ENCODE peak calls at places on chromosomes 12 and 14, in four cellular contexts. H is breast epithelium, W is psoas muscle, T is GM12865. X is an unnamed sample.

GRCh38 chr14:31465113-31465512 is 7.8 kb upstream of the DTD2 start:
- DNase-seq in W (no peak), T (no peak), H (no peak), X (no peak)

GRCh38 chr12:6478406-6478805 is 7.9 kb upstream of the VAMP1 start:
- DNase-seq in T (no peak), W (no peak), H (no peak), X (no peak)

GRCh38 chr12:108150436-108150835 is 21.3 kb downstream of the WSCD2 start:
- DNase-seq in W (no peak), T (no peak), H (no peak), X (no peak)

GRCh38 chr14:86540636-86541247 is 1010.8 kb downstream of the FLRT2 start:
- DNase-seq in T (no peak), H (no peak), W (no peak), X (no peak)

GRCh38 chr12:55717397-55718007 is 1.7 kb downstream of the BLOC1S1 start:
- DNase-seq in W (peak), H (no peak), T (peak), X (peak)

GRCh38 chr12:48890657-48891418 is 25.2 kb upstream of the RND1 start:
- DNase-seq in W (peak), H (peak), T (peak), X (peak)

GRCh38 chr14:25136811-25137210 is 86.9 kb upstream of the STXBP6 start:
- DNase-seq in W (no peak), T (no peak), H (no peak), X (no peak)

GRCh38 chr12:70469221-70469820 is 103.2 kb downstream of the KCNMB4 start:
- DNase-seq in H (no peak), W (no peak), T (no peak), X (no peak)

GRCh38 chr14:47857646-47858045 is 182.2 kb upstream of the MDGA2 start:
- DNase-seq in W (no peak), H (no peak), T (no peak), X (no peak)

GRCh38 chr14:22221508-22221907 is 367.5 kb downstream of the DAD1 start:
- DNase-seq in T (peak), W (no peak), H (no peak), X (no peak)

GRCh38 chr14:57420986-57421385 is 30.6 kb downstream of the NAA30 start:
- DNase-seq in W (no peak), H (no peak), T (no peak), X (no peak)

GRCh38 chr12:116880817-116881324 is 370 bp downstream of the HRK start:
- DNase-seq in H (no peak), W (no peak), T (peak), X (peak)

GRCh38 chr12:110744176-110744575 is 1.5 kb upstream of the PPP1CC start:
- DNase-seq in H (peak), T (no peak), W (no peak), X (no peak)

GRCh38 chr12:110314308-110314707 is 33.3 kb downstream of the ATP2A2 start:
- DNase-seq in T (peak), H (no peak), W (no peak), X (no peak)

GRCh38 chr14:87133073-87133815 is 859.7 kb downstream of the GALC start:
- DNase-seq in W (peak), T (no peak), H (peak), X (peak)

GRCh38 chr14:92529895-92530294 is 16.3 kb downstream of the RIN3 start:
- DNase-seq in W (no peak), H (no peak), T (no peak), X (no peak)

GRCh38 chr14:90839889-90840266 is 23.6 kb upstream of the TTC7B start:
- DNase-seq in H (peak), T (no peak), W (no peak), X (no peak)

GRCh38 chr14:80310950-80311349 is 99.6 kb upstream of the DIO2 start:
- DNase-seq in T (no peak), H (no peak), W (no peak), X (no peak)

GRCh38 chr12:74971201-74971600 is 238.4 kb downstream of the KCNC2 start:
- DNase-seq in W (no peak), T (no peak), H (no peak), X (no peak)

GRCh38 chr12:100461330-100461973 is 12.2 kb upstream of the NR1H4 start:
- DNase-seq in T (no peak), W (no peak), H (no peak), X (no peak)

GRCh38 chr12:27967551-27968054 is 4.9 kb downstream of the PTHLH start:
- DNase-seq in T (no peak), W (no peak), H (no peak), X (no peak)

GRCh38 chr14:68585690-68586089 is 207.2 kb downstream of the ZFP36L1 start:
- DNase-seq in H (no peak), T (no peak), W (no peak), X (no peak)

GRCh38 chr14:63249112-63249511 is 44.9 kb downstream of the RHOJ start:
- DNase-seq in W (no peak), H (no peak), T (no peak), X (no peak)

GRCh38 chr12:42483534-42483857 is 106.0 kb downstream of the PRICKLE1 start:
- DNase-seq in W (no peak), H (no peak), T (no peak), X (peak)

GRCh38 chr12:122984612-122985358 is 4.3 kb downstream of the ARL6IP4 start:
- DNase-seq in T (no peak), W (peak), H (no peak), X (no peak)

GRCh38 chr14:64423987-64424386 is 35.8 kb downstream of the MTHFD1 start:
- DNase-seq in H (no peak), T (no peak), W (no peak), X (no peak)

GRCh38 chr14:34034447-34035176 is 83.7 kb upstream of the EGLN3 start:
- DNase-seq in T (no peak), H (no peak), W (no peak), X (no peak)

GRCh38 chr14:96693986-96694385 is 103.2 kb upstream of the VRK1 start:
- DNase-seq in H (no peak), T (no peak), W (no peak), X (no peak)

GRCh38 chr12:104567832-104568490 is 111.2 kb downstream of the CHST11 start:
- DNase-seq in W (no peak), T (no peak), H (no peak), X (no peak)

GRCh38 chr12:46214668-46215429 is 54.0 kb downstream of the SLC38A1 start:
- DNase-seq in H (no peak), W (no peak), T (peak), X (no peak)

DNA sequence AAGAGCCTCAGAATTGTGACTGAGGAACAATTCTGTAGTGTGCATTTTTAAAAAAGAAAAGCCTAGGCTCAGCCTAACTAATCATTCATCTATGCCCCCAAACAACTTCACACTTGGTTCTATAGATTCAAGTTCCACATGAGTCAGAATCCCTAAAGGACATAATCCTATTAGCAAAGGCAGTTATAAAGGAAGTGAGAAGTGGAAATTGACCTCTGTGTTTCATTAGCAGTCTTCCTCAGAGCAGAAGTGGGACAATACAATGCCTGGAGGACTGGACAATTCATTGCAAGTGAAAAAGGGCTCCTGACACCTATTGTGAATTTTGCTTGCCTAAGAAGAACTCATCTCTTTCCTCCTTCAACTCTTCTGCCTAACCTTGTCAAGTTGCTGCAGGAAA is 222.3 kb downstream of the PTPRO start:
- DNase-seq in T (no peak), W (no peak), H (no peak), X (no peak)
- TF ChIP-seq CTCF in T (no peak), W (no peak), H (no peak), X (no peak)

GRCh38 chr14:74609721-74610120 is 2.3 kb downstream of the LTBP2 start:
- DNase-seq in W (no peak), T (no peak), H (no peak), X (no peak)
- H3K4me3 ChIP-seq in W (peak), T (no peak), H (peak), X (peak)

GRCh38 chr12:127711108-127711507 is 555.9 kb upstream of the TMEM132C start:
- DNase-seq in T (no peak), W (no peak), H (no peak), X (no peak)
- TF ChIP-seq CTCF in T (peak), W (no peak), H (no peak), X (no peak)

DNA sequence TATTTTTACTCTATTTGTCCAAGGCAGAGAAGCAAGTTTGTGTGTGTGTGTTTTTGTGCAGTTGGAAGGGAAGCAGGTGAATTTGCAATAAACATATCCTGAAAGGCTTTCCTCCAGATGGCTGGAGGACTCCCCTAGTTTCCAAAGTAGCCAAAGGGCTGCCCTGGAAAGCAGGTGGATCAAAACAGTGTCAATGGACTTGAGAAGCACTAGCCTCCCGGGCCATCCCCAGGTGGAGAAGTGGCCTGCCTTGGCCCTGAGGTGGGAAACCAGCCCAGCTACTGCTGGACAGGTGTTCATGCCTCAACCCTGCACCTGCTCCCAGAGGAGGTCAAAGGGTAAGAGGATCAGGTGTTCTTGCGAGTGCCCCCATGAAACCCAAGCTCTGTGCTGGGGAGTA is 1046.9 kb downstream of the VRK1 start:
- DNase-seq in H (no peak), T (no peak), W (no peak), X (no peak)
- H3K4me3 ChIP-seq in H (no peak), T (no peak), W (no peak), X (no peak)

GRCh38 chr14:99215277-99215676 is 56.7 kb downstream of the BCL11B start:
- DNase-seq in W (no peak), H (no peak), T (no peak), X (no peak)

GRCh38 chr14:99217066-99217465 is 54.9 kb downstream of the BCL11B start:
- DNase-seq in H (no peak), T (no peak), W (no peak), X (no peak)

GRCh38 chr14:99214701-99215100 is 57.3 kb downstream of the BCL11B start:
- DNase-seq in W (no peak), H (no peak), T (no peak), X (no peak)

GRCh38 chr14:99217556-99217955 is 54.4 kb downstream of the BCL11B start:
- DNase-seq in T (no peak), W (no peak), H (no peak), X (no peak)

DNA sequence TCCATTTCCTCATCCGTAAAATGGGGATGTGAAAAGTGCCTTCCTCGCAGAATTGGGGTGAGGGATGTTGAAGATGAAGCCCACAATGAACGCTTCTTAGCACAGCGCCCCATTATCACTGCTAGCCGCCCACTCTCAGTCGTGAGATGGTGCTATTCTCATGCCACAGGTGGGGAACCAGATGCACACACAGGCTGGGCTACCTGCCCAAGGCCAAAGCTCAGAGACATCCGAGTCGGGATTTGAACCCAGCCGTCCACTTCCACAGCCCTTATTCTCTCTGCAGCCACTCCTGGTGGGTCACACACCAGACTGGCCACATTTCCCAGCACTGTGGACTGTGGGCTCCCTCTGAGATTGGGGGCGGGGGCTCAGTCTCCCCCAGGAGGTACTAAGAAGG is 55.8 kb downstream of the BCL11B start:
- DNase-seq in T (no peak), H (no peak), W (no peak), X (no peak)
- TF ChIP-seq CTCF in T (no peak), H (no peak), W (no peak), X (no peak)

GRCh38 chr14:72291908-72292688 is 359.9 kb downstream of the RGS6 start:
- DNase-seq in H (no peak), W (no peak), T (peak), X (no peak)
- H3K4me3 ChIP-seq in H (no peak), W (peak), T (no peak), X (peak)

GRCh38 chr12:133083345-133083744 is 2.6 kb downstream of the ZNF140 start:
- DNase-seq in W (no peak), T (no peak), H (no peak), X (no peak)
- TF ChIP-seq CTCF in W (no peak), T (no peak), H (no peak), X (no peak)

DNA sequence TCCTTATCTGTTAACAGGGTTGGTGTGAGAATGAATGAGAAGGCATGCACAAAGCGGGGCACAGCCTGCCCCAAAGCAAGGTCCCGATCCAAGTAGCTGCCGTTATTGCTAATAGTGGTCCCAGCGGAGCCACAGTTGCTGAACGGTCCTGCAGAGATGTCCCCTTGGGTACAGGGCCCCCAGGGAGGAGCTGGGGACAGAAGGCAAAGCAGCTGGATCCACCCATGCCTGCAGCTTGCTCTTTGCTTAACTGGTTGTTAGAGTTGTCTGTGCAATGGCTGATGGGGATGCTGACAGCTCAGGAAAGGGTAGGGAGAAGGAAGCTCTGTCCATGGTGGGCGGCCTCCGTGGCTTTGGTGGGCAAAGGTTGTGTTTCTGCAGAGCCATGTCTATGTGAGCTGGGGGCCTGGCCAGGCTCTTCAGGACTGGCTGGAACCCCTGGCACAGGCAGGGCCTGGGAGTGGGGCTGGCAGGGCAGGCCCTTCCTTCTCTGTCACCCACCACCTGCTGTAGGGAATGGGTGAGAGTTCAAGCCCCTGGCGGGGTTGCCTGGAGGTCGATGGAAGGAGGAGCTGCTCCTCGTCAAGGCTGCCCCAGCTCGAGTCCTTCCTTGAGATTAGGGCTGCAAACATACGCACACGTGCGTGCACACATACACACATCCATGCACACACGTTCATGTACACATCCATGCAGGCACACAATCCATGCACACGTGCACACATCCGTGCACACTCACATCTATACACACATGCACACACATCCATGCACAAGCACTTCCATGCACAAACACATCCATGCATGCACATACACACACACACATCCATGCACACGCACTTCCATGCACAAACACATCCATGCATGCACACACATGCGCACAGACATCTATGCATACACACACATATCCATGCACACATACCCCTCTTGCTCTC is 35.4 kb downstream of the NOC4L start:
- DNase-seq in W (peak), H (no peak), T (no peak), X (peak)
- H3K4me3 ChIP-seq in W (peak), H (no peak), T (no peak), X (no peak)

X was measured in heart left ventricle.